ENCODE peak calls at places on chromosome 20, in six cellular contexts. One of them, this sample, is unnamed.

GRCh38 chr20:56897318-56897962 is 268.3 kb downstream of the TFAP2C start:
- DNase-seq in left lung: no peak
- DNase-seq in neural crest cell: no peak
- DNase-seq in lower lobe of right lung: no peak
- DNase-seq in CD4-positive, alpha-beta T cell: no peak
- DNase-seq in body of pancreas: no peak
- DNase-seq in this sample: no peak

GRCh38 chr20:34311118-34312023 is 8.2 kb upstream of the AHCY start:
- DNase-seq in left lung: no peak
- DNase-seq in neural crest cell: peak
- DNase-seq in body of pancreas: peak
- DNase-seq in lower lobe of right lung: no peak
- DNase-seq in CD4-positive, alpha-beta T cell: no peak
- DNase-seq in this sample: no peak

GRCh38 chr20:33999025-33999629 is 5.4 kb downstream of the RALY start:
- DNase-seq in CD4-positive, alpha-beta T cell: no peak
- DNase-seq in neural crest cell: no peak
- DNase-seq in lower lobe of right lung: no peak
- DNase-seq in left lung: no peak
- DNase-seq in body of pancreas: no peak
- DNase-seq in this sample: no peak

GRCh38 chr20:46330072-46330763 is 21.9 kb upstream of the CDH22 start:
- DNase-seq in body of pancreas: peak
- DNase-seq in neural crest cell: no peak
- DNase-seq in lower lobe of right lung: no peak
- DNase-seq in CD4-positive, alpha-beta T cell: no peak
- DNase-seq in left lung: no peak
- DNase-seq in this sample: no peak

GRCh38 chr20:21017381-21018085 is 88.6 kb downstream of the LINC00237 start:
- DNase-seq in left lung: no peak
- DNase-seq in lower lobe of right lung: no peak
- DNase-seq in neural crest cell: no peak
- DNase-seq in body of pancreas: no peak
- DNase-seq in CD4-positive, alpha-beta T cell: no peak
- DNase-seq in this sample: no peak

GRCh38 chr20:24747015-24747712 is 201.9 kb upstream of the CST7 start:
- DNase-seq in left lung: no peak
- DNase-seq in CD4-positive, alpha-beta T cell: no peak
- DNase-seq in body of pancreas: no peak
- DNase-seq in neural crest cell: no peak
- DNase-seq in lower lobe of right lung: no peak
- DNase-seq in this sample: no peak

GRCh38 chr20:34578521-34579147 is 20.1 kb downstream of the MAP1LC3A start:
- DNase-seq in lower lobe of right lung: no peak
- DNase-seq in body of pancreas: no peak
- DNase-seq in CD4-positive, alpha-beta T cell: no peak
- DNase-seq in left lung: no peak
- DNase-seq in neural crest cell: no peak
- DNase-seq in this sample: no peak

GRCh38 chr20:1949711-1950110 is 44.1 kb downstream of the PDYN start:
- DNase-seq in neural crest cell: no peak
- DNase-seq in body of pancreas: no peak
- DNase-seq in left lung: no peak
- DNase-seq in CD4-positive, alpha-beta T cell: no peak
- DNase-seq in lower lobe of right lung: no peak
- DNase-seq in this sample: no peak

GRCh38 chr20:12394786-12395185 is 477.1 kb downstream of the BTBD3 start:
- DNase-seq in CD4-positive, alpha-beta T cell: no peak
- DNase-seq in body of pancreas: peak
- DNase-seq in lower lobe of right lung: no peak
- DNase-seq in neural crest cell: no peak
- DNase-seq in left lung: no peak
- DNase-seq in this sample: no peak

GRCh38 chr20:38730989-38731737 is 6.9 kb downstream of the SLC32A1 start:
- DNase-seq in lower lobe of right lung: peak
- DNase-seq in CD4-positive, alpha-beta T cell: peak
- DNase-seq in left lung: peak
- DNase-seq in body of pancreas: peak
- DNase-seq in neural crest cell: peak
- DNase-seq in this sample: no peak

GRCh38 chr20:21618697-21619421 is 86.6 kb upstream of the PAX1 start:
- DNase-seq in lower lobe of right lung: no peak
- DNase-seq in body of pancreas: no peak
- DNase-seq in left lung: no peak
- DNase-seq in CD4-positive, alpha-beta T cell: no peak
- DNase-seq in neural crest cell: no peak
- DNase-seq in this sample: no peak

GRCh38 chr20:25629816-25630499 is 6.1 kb upstream of the NANP start:
- DNase-seq in lower lobe of right lung: no peak
- DNase-seq in left lung: no peak
- DNase-seq in neural crest cell: no peak
- DNase-seq in body of pancreas: no peak
- DNase-seq in CD4-positive, alpha-beta T cell: no peak
- DNase-seq in this sample: no peak

GRCh38 chr20:37986063-37986858 is 47.0 kb downstream of the TTI1 start:
- DNase-seq in neural crest cell: no peak
- DNase-seq in left lung: no peak
- DNase-seq in body of pancreas: no peak
- DNase-seq in lower lobe of right lung: no peak
- DNase-seq in CD4-positive, alpha-beta T cell: no peak
- DNase-seq in this sample: no peak

GRCh38 chr20:36315545-36316351 is 9.6 kb downstream of the DLGAP4 start:
- DNase-seq in neural crest cell: no peak
- DNase-seq in lower lobe of right lung: peak
- DNase-seq in left lung: no peak
- DNase-seq in body of pancreas: no peak
- DNase-seq in CD4-positive, alpha-beta T cell: no peak
- DNase-seq in this sample: peak

DNA sequence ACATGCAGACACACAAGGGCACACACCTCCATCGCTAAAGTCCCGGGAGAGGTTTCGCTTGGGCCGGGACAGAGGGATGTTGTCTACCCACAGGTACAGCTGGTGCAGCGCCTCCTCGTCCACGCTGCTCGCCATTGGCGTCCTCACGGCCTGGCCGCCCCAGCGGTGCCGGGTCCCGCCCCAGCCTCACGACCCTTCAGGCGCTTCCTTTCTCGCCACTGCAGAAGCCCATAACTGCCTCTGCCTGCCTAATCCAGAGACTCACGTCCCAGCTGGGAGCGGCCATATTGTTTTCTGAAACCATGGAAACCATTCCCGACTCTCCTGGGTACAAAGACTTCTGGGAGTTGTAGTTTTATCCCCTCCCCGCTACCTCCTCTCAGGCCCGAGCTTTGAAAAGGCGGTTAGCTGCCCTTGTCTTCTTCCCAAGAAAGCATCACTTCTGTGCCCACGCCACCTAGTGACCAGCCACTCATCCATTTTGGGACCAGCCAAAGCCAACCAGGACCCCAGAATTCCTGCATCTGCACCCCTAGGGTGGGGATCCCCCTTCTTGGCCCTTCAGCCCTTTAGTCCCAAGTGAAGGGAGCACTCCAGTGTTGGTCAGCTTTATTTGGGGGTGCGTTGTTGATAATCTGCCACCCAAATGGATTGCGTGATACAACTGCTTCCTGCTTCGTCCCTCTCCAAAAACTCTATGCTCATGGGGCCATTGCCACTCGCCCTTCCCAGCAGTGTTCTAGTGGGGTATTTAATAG is at the start of gene SPEF1:
- DNase-seq in CD4-positive, alpha-beta T cell: no peak
- DNase-seq in lower lobe of right lung: peak
- DNase-seq in neural crest cell: peak
- DNase-seq in body of pancreas: peak
- DNase-seq in left lung: peak
- DNase-seq in this sample: no peak
- TF ChIP-seq CTCF in CD4-positive, alpha-beta T cell: no peak
- TF ChIP-seq CTCF in lower lobe of right lung: peak
- TF ChIP-seq CTCF in neural crest cell: peak
- TF ChIP-seq CTCF in body of pancreas: peak
- TF ChIP-seq CTCF in left lung: peak
- TF ChIP-seq CTCF in this sample: peak

GRCh38 chr20:41027872-41028358 is 707 bp upstream of the TOP1 start:
- DNase-seq in neural crest cell: no peak
- DNase-seq in body of pancreas: no peak
- DNase-seq in lower lobe of right lung: no peak
- DNase-seq in left lung: no peak
- DNase-seq in CD4-positive, alpha-beta T cell: no peak
- DNase-seq in this sample: no peak

GRCh38 chr20:41027366-41027765 is 1.3 kb upstream of the TOP1 start:
- DNase-seq in left lung: no peak
- DNase-seq in CD4-positive, alpha-beta T cell: no peak
- DNase-seq in body of pancreas: no peak
- DNase-seq in neural crest cell: no peak
- DNase-seq in lower lobe of right lung: no peak
- DNase-seq in this sample: no peak

GRCh38 chr20:41029150-41029872 is 689 bp downstream of the TOP1 start:
- DNase-seq in left lung: peak
- DNase-seq in neural crest cell: peak
- DNase-seq in lower lobe of right lung: peak
- DNase-seq in body of pancreas: no peak
- DNase-seq in CD4-positive, alpha-beta T cell: peak
- DNase-seq in this sample: no peak

GRCh38 chr20:41030536-41031242 is 2.1 kb downstream of the TOP1 start:
- DNase-seq in neural crest cell: no peak
- DNase-seq in lower lobe of right lung: no peak
- DNase-seq in left lung: no peak
- DNase-seq in CD4-positive, alpha-beta T cell: no peak
- DNase-seq in body of pancreas: no peak
- DNase-seq in this sample: no peak

DNA sequence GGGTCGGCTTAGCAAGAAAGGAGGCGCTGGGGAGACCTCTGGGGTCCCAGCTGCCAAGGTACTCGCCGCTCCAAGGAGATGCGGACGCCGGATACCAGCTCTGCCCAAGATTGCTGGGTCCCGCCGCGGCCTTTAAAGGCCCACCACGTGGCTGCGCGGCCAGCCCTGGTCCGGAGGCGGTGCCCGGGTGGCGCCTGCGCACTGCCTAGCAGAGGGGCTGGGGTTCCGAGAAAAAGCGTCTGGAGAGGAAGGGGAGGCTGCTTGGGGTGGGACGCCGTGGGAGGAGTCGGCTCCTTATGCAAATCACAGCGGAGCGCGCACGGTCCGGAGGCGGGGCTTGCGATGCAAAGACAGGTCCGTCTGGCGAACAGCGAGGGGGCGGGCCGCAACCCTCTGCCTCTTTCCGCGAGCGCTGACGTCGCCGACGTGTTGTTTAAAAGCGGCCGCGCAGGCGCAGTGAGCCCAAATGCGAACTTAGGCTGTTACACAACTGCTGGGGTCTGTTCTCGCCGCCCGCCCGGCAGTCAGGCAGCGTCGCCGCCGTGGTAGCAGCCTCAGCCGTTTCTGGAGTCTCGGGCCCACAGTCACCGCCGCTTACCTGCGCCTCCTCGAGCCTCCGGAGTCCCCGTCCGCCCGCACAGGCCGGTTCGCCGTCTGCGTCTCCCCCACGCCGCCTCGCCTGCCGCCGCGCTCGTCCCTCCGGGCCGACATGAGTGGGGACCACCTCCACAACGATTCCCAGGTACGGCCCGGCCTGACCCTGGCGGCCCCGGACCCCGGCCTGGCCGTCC is at the start of gene TOP1:
- DNase-seq in body of pancreas: peak
- DNase-seq in left lung: peak
- DNase-seq in neural crest cell: peak
- DNase-seq in lower lobe of right lung: peak
- DNase-seq in CD4-positive, alpha-beta T cell: peak
- DNase-seq in this sample: peak
- TF ChIP-seq CTCF in body of pancreas: peak
- TF ChIP-seq CTCF in left lung: no peak
- TF ChIP-seq CTCF in neural crest cell: no peak
- TF ChIP-seq CTCF in lower lobe of right lung: no peak
- TF ChIP-seq CTCF in CD4-positive, alpha-beta T cell: no peak
- TF ChIP-seq CTCF in this sample: no peak

GRCh38 chr20:32358883-32359632 is 927 bp downstream of the ASXL1 start:
- DNase-seq in neural crest cell: peak
- DNase-seq in lower lobe of right lung: peak
- DNase-seq in left lung: peak
- DNase-seq in CD4-positive, alpha-beta T cell: peak
- DNase-seq in body of pancreas: peak
- DNase-seq in this sample: no peak
- TF ChIP-seq CTCF in neural crest cell: no peak
- TF ChIP-seq CTCF in lower lobe of right lung: no peak
- TF ChIP-seq CTCF in left lung: no peak
- TF ChIP-seq CTCF in CD4-positive, alpha-beta T cell: no peak
- TF ChIP-seq CTCF in body of pancreas: no peak
- TF ChIP-seq CTCF in this sample: no peak

GRCh38 chr20:63059684-63060056 is 52.9 kb upstream of the BHLHE23 start:
- DNase-seq in neural crest cell: no peak
- DNase-seq in lower lobe of right lung: peak
- DNase-seq in left lung: peak
- DNase-seq in CD4-positive, alpha-beta T cell: no peak
- DNase-seq in body of pancreas: no peak
- DNase-seq in this sample: peak

GRCh38 chr20:63058696-63059335 is 52.1 kb upstream of the BHLHE23 start:
- DNase-seq in body of pancreas: no peak
- DNase-seq in left lung: peak
- DNase-seq in neural crest cell: no peak
- DNase-seq in lower lobe of right lung: peak
- DNase-seq in CD4-positive, alpha-beta T cell: no peak
- DNase-seq in this sample: peak

GRCh38 chr20:63061051-63061531 is 54.3 kb upstream of the BHLHE23 start:
- DNase-seq in lower lobe of right lung: peak
- DNase-seq in body of pancreas: no peak
- DNase-seq in left lung: peak
- DNase-seq in CD4-positive, alpha-beta T cell: no peak
- DNase-seq in neural crest cell: no peak
- DNase-seq in this sample: peak

GRCh38 chr20:63061701-63062100 is 54.9 kb upstream of the BHLHE23 start:
- DNase-seq in body of pancreas: no peak
- DNase-seq in neural crest cell: no peak
- DNase-seq in CD4-positive, alpha-beta T cell: no peak
- DNase-seq in left lung: peak
- DNase-seq in lower lobe of right lung: peak
- DNase-seq in this sample: peak

DNA sequence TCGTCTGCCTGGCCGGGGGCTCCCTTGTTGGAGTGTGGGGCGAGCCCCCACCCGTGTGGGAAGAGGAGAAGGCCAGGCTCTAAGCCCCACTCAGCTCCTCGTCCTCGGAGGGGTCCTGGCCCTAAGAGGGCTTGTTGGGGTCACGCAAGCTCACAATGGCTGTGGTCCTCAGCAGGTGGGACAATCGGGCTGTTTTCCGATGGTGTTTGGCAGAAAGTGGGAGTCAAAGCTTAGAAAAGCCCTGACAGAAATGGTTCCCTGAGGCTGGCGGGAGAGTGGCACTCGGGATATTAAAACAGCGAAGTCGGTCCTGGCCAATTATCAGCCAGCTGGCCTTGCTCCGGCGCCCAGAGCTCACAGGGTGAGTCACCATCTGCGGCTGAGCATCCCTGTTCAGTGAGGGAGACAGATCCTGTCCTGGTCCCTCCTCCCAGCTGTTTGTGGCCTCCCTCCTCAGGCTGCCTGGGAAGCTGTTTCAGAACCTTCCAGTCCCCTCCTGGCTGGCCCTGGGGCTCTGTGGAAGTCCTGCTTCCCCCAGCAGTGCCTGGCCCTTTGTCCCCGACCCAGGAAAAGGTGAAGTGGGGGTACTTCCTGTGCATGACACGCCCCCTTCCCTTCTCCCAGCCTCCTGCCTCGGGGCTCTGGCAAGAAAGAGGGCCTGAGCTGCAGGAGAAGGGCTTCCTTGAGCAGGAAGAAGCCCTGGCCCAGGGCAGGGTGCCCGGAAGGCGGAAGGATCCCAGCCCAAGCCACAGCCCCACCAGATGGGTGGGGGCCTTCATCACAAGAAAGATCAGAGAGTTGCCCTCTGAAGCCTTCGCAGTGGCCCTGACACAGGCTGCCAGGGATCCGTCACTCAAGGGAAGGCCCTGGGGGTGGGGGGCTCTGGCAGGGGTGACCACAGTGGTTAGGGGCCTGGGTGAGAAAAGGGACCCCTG is 53.6 kb upstream of the BHLHE23 start:
- DNase-seq in neural crest cell: peak
- DNase-seq in body of pancreas: no peak
- DNase-seq in left lung: peak
- DNase-seq in lower lobe of right lung: peak
- DNase-seq in CD4-positive, alpha-beta T cell: no peak
- DNase-seq in this sample: peak
- TF ChIP-seq CTCF in neural crest cell: no peak
- TF ChIP-seq CTCF in body of pancreas: no peak
- TF ChIP-seq CTCF in left lung: no peak
- TF ChIP-seq CTCF in lower lobe of right lung: no peak
- TF ChIP-seq CTCF in CD4-positive, alpha-beta T cell: no peak
- TF ChIP-seq CTCF in this sample: no peak

This sample was measured in chondrocyte.